ENCODE peak calls at places on chromosomes 6 and 20, in four cellular contexts. H, P, D and T are unnamed samples.

GRCh38 chr20:47358672-47359532 is 2.4 kb upstream of the ZMYND8 start:
- DNase-seq in D (no peak), P (peak; percentile 29), H (no peak), T (no peak)

GRCh38 chr6:35015996-35016395 is 125.1 kb downstream of the TCP11 start:
- DNase-seq in H (no peak), P (no peak), D (no peak), T (no peak)

GRCh38 chr6:79453558-79454042 is 83.6 kb downstream of the LCA5 start:
- DNase-seq in H (no peak), D (no peak), P (no peak), T (no peak)

GRCh38 chr20:47668313-47669156 is 116.7 kb downstream of the SULF2 start:
- DNase-seq in D (no peak), P (no peak), H (no peak), T (no peak)

GRCh38 chr6:67219336-67219735 is 1415.7 kb upstream of the ADGRB3 start:
- DNase-seq in P (no peak), D (no peak), H (no peak), T (no peak)

GRCh38 chr20:3174442-3175263 is 1.3 kb upstream of the LZTS3 start:
- DNase-seq in D (no peak), P (no peak), H (peak; percentile 81), T (no peak)

GRCh38 chr6:29722773-29723665 is at the start of gene HLA-F:
- DNase-seq in D (peak; percentile 83), H (peak; percentile 89), P (peak; percentile 86), T (peak; percentile 76)

GRCh38 chr6:6690144-6690483 is 101.6 kb downstream of the LY86 start:
- DNase-seq in D (no peak), P (no peak), H (no peak), T (no peak)

GRCh38 chr6:49464691-49465090 is 1.5 kb downstream of the CENPQ start:
- DNase-seq in H (peak; percentile 3), P (peak; percentile 4), D (no peak), T (no peak)

GRCh38 chr20:50320910-50321796 is 130.5 kb downstream of the CEBPB start:
- DNase-seq in H (peak; percentile 74), P (no peak), D (no peak), T (no peak)